ENCODE peak calls at places on chromosomes 12 and 14, in seven cellular contexts. One of them, this sample, is unnamed.
A peak's percentile ranks its signal among the peaks of the same experiment; 100 is the strongest.

GRCh38 chr14:103808403-103809001 is 38.9 kb downstream of the PPP1R13B start:
- DNase-seq in colonic mucosa: peak; percentile 87
- DNase-seq in NCI-H345: peak; percentile 69
- DNase-seq in GM23338: peak; percentile 93
- DNase-seq in amygdala: peak; percentile 18
- DNase-seq in NCI-H1417: peak; percentile 61
- DNase-seq in heart right ventricle: peak; percentile 82
- DNase-seq in this sample: peak; percentile 27

GRCh38 chr12:8817856-8818255 is 4.6 kb upstream of the A2ML1 start:
- DNase-seq in colonic mucosa: no peak
- DNase-seq in NCI-H345: no peak
- DNase-seq in GM23338: no peak
- DNase-seq in amygdala: no peak
- DNase-seq in NCI-H1417: no peak
- DNase-seq in heart right ventricle: no peak
- DNase-seq in this sample: no peak

GRCh38 chr12:124525455-124525854 is 42.0 kb downstream of the NCOR2 start:
- DNase-seq in colonic mucosa: no peak
- DNase-seq in NCI-H345: no peak
- DNase-seq in GM23338: no peak
- DNase-seq in amygdala: no peak
- DNase-seq in NCI-H1417: no peak
- DNase-seq in heart right ventricle: no peak
- DNase-seq in this sample: peak; percentile 61

GRCh38 chr14:69288956-69289705 is 29.2 kb downstream of the GALNT16 start:
- DNase-seq in colonic mucosa: no peak
- DNase-seq in NCI-H345: no peak
- DNase-seq in GM23338: no peak
- DNase-seq in amygdala: no peak
- DNase-seq in NCI-H1417: no peak
- DNase-seq in heart right ventricle: no peak
- DNase-seq in this sample: no peak

GRCh38 chr12:85461127-85461526 is 181.1 kb downstream of the ALX1 start:
- DNase-seq in colonic mucosa: no peak
- DNase-seq in NCI-H345: no peak
- DNase-seq in GM23338: no peak
- DNase-seq in amygdala: no peak
- DNase-seq in NCI-H1417: no peak
- DNase-seq in heart right ventricle: no peak
- DNase-seq in this sample: no peak

GRCh38 chr14:63413009-63413408 is 94.3 kb upstream of the GPHB5 start:
- DNase-seq in colonic mucosa: no peak
- DNase-seq in NCI-H345: no peak
- DNase-seq in GM23338: no peak
- DNase-seq in amygdala: no peak
- DNase-seq in NCI-H1417: no peak
- DNase-seq in heart right ventricle: no peak
- DNase-seq in this sample: no peak

GRCh38 chr14:68247867-68248266 is 428.3 kb downstream of the RAD51B start:
- DNase-seq in colonic mucosa: peak; percentile 40
- DNase-seq in NCI-H345: no peak
- DNase-seq in GM23338: no peak
- DNase-seq in amygdala: no peak
- DNase-seq in NCI-H1417: no peak
- DNase-seq in heart right ventricle: no peak
- DNase-seq in this sample: no peak

GRCh38 chr12:82832091-82832490 is 145.4 kb downstream of the TMTC2 start:
- DNase-seq in colonic mucosa: no peak
- DNase-seq in NCI-H345: no peak
- DNase-seq in GM23338: no peak
- DNase-seq in amygdala: no peak
- DNase-seq in NCI-H1417: no peak
- DNase-seq in heart right ventricle: no peak
- DNase-seq in this sample: no peak

GRCh38 chr14:102592969-102593840 is 756 bp downstream of the RCOR1 start:
- DNase-seq in colonic mucosa: peak; percentile 41
- DNase-seq in NCI-H345: peak; percentile 37
- DNase-seq in GM23338: peak; percentile 60
- DNase-seq in amygdala: no peak
- DNase-seq in NCI-H1417: peak; percentile 70
- DNase-seq in heart right ventricle: peak; percentile 56
- DNase-seq in this sample: no peak

GRCh38 chr12:8860165-8860961 is 37.9 kb downstream of the A2ML1 start:
- DNase-seq in colonic mucosa: peak; percentile 22
- DNase-seq in NCI-H345: no peak
- DNase-seq in GM23338: peak; percentile 87
- DNase-seq in amygdala: no peak
- DNase-seq in NCI-H1417: peak; percentile 52
- DNase-seq in heart right ventricle: peak; percentile 32
- DNase-seq in this sample: peak; percentile 2

GRCh38 chr14:36227802-36228201 is 51.3 kb upstream of the PTCSC3 start:
- DNase-seq in colonic mucosa: peak; percentile 50
- DNase-seq in NCI-H345: no peak
- DNase-seq in GM23338: no peak
- DNase-seq in amygdala: no peak
- DNase-seq in NCI-H1417: no peak
- DNase-seq in heart right ventricle: no peak
- DNase-seq in this sample: no peak

GRCh38 chr14:63512861-63513260 is 30.3 kb downstream of the PPP2R5E start:
- DNase-seq in colonic mucosa: no peak
- DNase-seq in NCI-H345: no peak
- DNase-seq in GM23338: no peak
- DNase-seq in amygdala: no peak
- DNase-seq in NCI-H1417: no peak
- DNase-seq in heart right ventricle: no peak
- DNase-seq in this sample: no peak

GRCh38 chr12:13124661-13125505 is 21.4 kb upstream of the GSG1 start:
- DNase-seq in colonic mucosa: no peak
- DNase-seq in NCI-H345: no peak
- DNase-seq in GM23338: peak; percentile 2
- DNase-seq in amygdala: no peak
- DNase-seq in NCI-H1417: no peak
- DNase-seq in heart right ventricle: no peak
- DNase-seq in this sample: no peak

GRCh38 chr12:121741743-121742142 is 29.2 kb downstream of the TMEM120B start:
- DNase-seq in colonic mucosa: no peak
- DNase-seq in NCI-H345: no peak
- DNase-seq in GM23338: no peak
- DNase-seq in amygdala: no peak
- DNase-seq in NCI-H1417: no peak
- DNase-seq in heart right ventricle: no peak
- DNase-seq in this sample: no peak

GRCh38 chr14:60315591-60315990 is 66.6 kb downstream of the PPM1A start:
- DNase-seq in colonic mucosa: no peak
- DNase-seq in NCI-H345: no peak
- DNase-seq in GM23338: no peak
- DNase-seq in amygdala: no peak
- DNase-seq in NCI-H1417: no peak
- DNase-seq in heart right ventricle: no peak
- DNase-seq in this sample: no peak

GRCh38 chr12:7093892-7094291 is 1.6 kb upstream of the C1R start:
- DNase-seq in colonic mucosa: no peak
- DNase-seq in NCI-H345: no peak
- DNase-seq in GM23338: no peak
- DNase-seq in amygdala: no peak
- DNase-seq in NCI-H1417: no peak
- DNase-seq in heart right ventricle: no peak
- DNase-seq in this sample: no peak

GRCh38 chr12:28872654-28873268 is 276.3 kb upstream of the FAR2 start:
- DNase-seq in colonic mucosa: peak; percentile 42
- DNase-seq in NCI-H345: no peak
- DNase-seq in GM23338: peak; percentile 73
- DNase-seq in amygdala: no peak
- DNase-seq in NCI-H1417: peak; percentile 27
- DNase-seq in heart right ventricle: peak; percentile 55
- DNase-seq in this sample: no peak

GRCh38 chr14:105430535-105430934 is 10.9 kb downstream of the MTA1 start:
- DNase-seq in colonic mucosa: no peak
- DNase-seq in NCI-H345: no peak
- DNase-seq in GM23338: no peak
- DNase-seq in amygdala: no peak
- DNase-seq in NCI-H1417: no peak
- DNase-seq in heart right ventricle: no peak
- DNase-seq in this sample: no peak

GRCh38 chr12:125038976-125039625 is 26.1 kb upstream of the AACS start:
- DNase-seq in colonic mucosa: no peak
- DNase-seq in NCI-H345: no peak
- DNase-seq in GM23338: no peak
- DNase-seq in amygdala: no peak
- DNase-seq in NCI-H1417: no peak
- DNase-seq in heart right ventricle: no peak
- DNase-seq in this sample: no peak

GRCh38 chr12:27003421-27004311 is 10.5 kb downstream of the TM7SF3 start:
- DNase-seq in colonic mucosa: no peak
- DNase-seq in NCI-H345: no peak
- DNase-seq in GM23338: peak; percentile 32
- DNase-seq in amygdala: no peak
- DNase-seq in NCI-H1417: no peak
- DNase-seq in heart right ventricle: no peak
- DNase-seq in this sample: no peak

GRCh38 chr12:47767197-47767724 is 5.8 kb upstream of the SLC48A1 start:
- DNase-seq in colonic mucosa: peak; percentile 77
- DNase-seq in NCI-H345: no peak
- DNase-seq in GM23338: peak; percentile 83
- DNase-seq in amygdala: no peak
- DNase-seq in NCI-H1417: peak; percentile 40
- DNase-seq in heart right ventricle: peak; percentile 72
- DNase-seq in this sample: no peak

GRCh38 chr12:31896514-31897039 is 62.6 kb upstream of the RESF1 start:
- DNase-seq in colonic mucosa: peak; percentile 63
- DNase-seq in NCI-H345: no peak
- DNase-seq in GM23338: peak; percentile 59
- DNase-seq in amygdala: no peak
- DNase-seq in NCI-H1417: no peak
- DNase-seq in heart right ventricle: peak; percentile 38
- DNase-seq in this sample: no peak

GRCh38 chr14:87898301-87898700 is 94.7 kb downstream of the GALC start:
- DNase-seq in colonic mucosa: no peak
- DNase-seq in NCI-H345: no peak
- DNase-seq in GM23338: no peak
- DNase-seq in amygdala: no peak
- DNase-seq in NCI-H1417: no peak
- DNase-seq in heart right ventricle: no peak
- DNase-seq in this sample: no peak

GRCh38 chr12:65597527-65597926 is 226.8 kb upstream of the HMGA2 start:
- DNase-seq in colonic mucosa: no peak
- DNase-seq in NCI-H345: no peak
- DNase-seq in GM23338: no peak
- DNase-seq in amygdala: no peak
- DNase-seq in NCI-H1417: no peak
- DNase-seq in heart right ventricle: no peak
- DNase-seq in this sample: no peak

GRCh38 chr12:102474438-102475064 is 5.8 kb downstream of the IGF1 start:
- DNase-seq in colonic mucosa: no peak
- DNase-seq in NCI-H345: peak; percentile 74
- DNase-seq in GM23338: no peak
- DNase-seq in amygdala: no peak
- DNase-seq in NCI-H1417: no peak
- DNase-seq in heart right ventricle: no peak
- DNase-seq in this sample: no peak

GRCh38 chr12:19847294-19848059 is 408.2 kb downstream of the AEBP2 start:
- DNase-seq in colonic mucosa: no peak
- DNase-seq in NCI-H345: no peak
- DNase-seq in GM23338: no peak
- DNase-seq in amygdala: no peak
- DNase-seq in NCI-H1417: no peak
- DNase-seq in heart right ventricle: peak; percentile 55
- DNase-seq in this sample: no peak